ENCODE peak calls at places on chromosomes 4 and X, in five cellular contexts. One of them, this sample, is unnamed.

GRCh38 chr4:2259036-2259540 is 2.8 kb downstream of the MXD4 start:
- DNase-seq in AG09319: no peak
- DNase-seq in nephron progenitor cell: no peak
- DNase-seq in substantia nigra: no peak
- DNase-seq in spleen: no peak
- DNase-seq in this sample: peak

GRCh38 chr4:186249785-186250739 is 15.9 kb upstream of the F11 start:
- DNase-seq in AG09319: no peak
- DNase-seq in nephron progenitor cell: no peak
- DNase-seq in substantia nigra: no peak
- DNase-seq in spleen: no peak
- DNase-seq in this sample: no peak

GRCh38 chr4:165204462-165204830 is 2.9 kb upstream of the KLHL2 start:
- DNase-seq in AG09319: no peak
- DNase-seq in nephron progenitor cell: no peak
- DNase-seq in substantia nigra: no peak
- DNase-seq in spleen: no peak
- DNase-seq in this sample: no peak

GRCh38 chrX:153924149-153924861 is 1.8 kb downstream of the ARHGAP4 start:
- DNase-seq in AG09319: no peak
- DNase-seq in nephron progenitor cell: no peak
- DNase-seq in substantia nigra: peak
- DNase-seq in spleen: peak
- DNase-seq in this sample: no peak

GRCh38 chr4:164748375-164748774 is 5.6 kb upstream of the SMIM31 start:
- DNase-seq in AG09319: no peak
- DNase-seq in nephron progenitor cell: no peak
- DNase-seq in substantia nigra: no peak
- DNase-seq in spleen: no peak
- DNase-seq in this sample: no peak

GRCh38 chr4:1418494-1419285 is 12.4 kb upstream of the NKX1-1 start:
- DNase-seq in AG09319: no peak
- DNase-seq in nephron progenitor cell: no peak
- DNase-seq in substantia nigra: no peak
- DNase-seq in spleen: peak
- DNase-seq in this sample: peak

GRCh38 chr4:82718067-82718935 is 80.3 kb downstream of the SCD5 start:
- DNase-seq in AG09319: no peak
- DNase-seq in nephron progenitor cell: no peak
- DNase-seq in substantia nigra: peak
- DNase-seq in spleen: no peak
- DNase-seq in this sample: no peak

GRCh38 chr4:71268156-71268555 is 70.7 kb upstream of the SLC4A4 start:
- DNase-seq in AG09319: no peak
- DNase-seq in nephron progenitor cell: peak
- DNase-seq in substantia nigra: no peak
- DNase-seq in spleen: no peak
- DNase-seq in this sample: no peak

GRCh38 chr4:3168029-3168428 is 80.9 kb upstream of the MSANTD1 start:
- DNase-seq in AG09319: no peak
- DNase-seq in nephron progenitor cell: no peak
- DNase-seq in substantia nigra: no peak
- DNase-seq in spleen: no peak
- DNase-seq in this sample: no peak